ENCODE peak calls at places on chromosome 16, in four cellular contexts. One of them, this sample, is unnamed.

GRCh38 chr16:85153656-85154091 is 41.4 kb upstream of the CIBAR2 start:
- DNase-seq in WTC11: no peak
- DNase-seq in A549: no peak
- DNase-seq in K562: no peak
- DNase-seq in this sample: no peak

GRCh38 chr16:77675464-77676324 is 46.6 kb upstream of the NUDT7 start:
- DNase-seq in K562: peak
- DNase-seq in A549: peak
- DNase-seq in WTC11: peak
- DNase-seq in this sample: peak

GRCh38 chr16:77143364-77143763 is 47.6 kb upstream of the MON1B start:
- DNase-seq in WTC11: no peak
- DNase-seq in K562: no peak
- DNase-seq in A549: no peak
- DNase-seq in this sample: no peak

GRCh38 chr16:12819126-12820117 is 15.7 kb upstream of the CPPED1 start:
- DNase-seq in K562: peak
- DNase-seq in A549: peak
- DNase-seq in WTC11: peak
- DNase-seq in this sample: peak

GRCh38 chr16:80350066-80350465 is 190.7 kb upstream of the DYNLRB2 start:
- DNase-seq in K562: no peak
- DNase-seq in A549: no peak
- DNase-seq in WTC11: no peak
- DNase-seq in this sample: no peak

GRCh38 chr16:85491798-85492616 is 121.1 kb upstream of the GSE1 start:
- DNase-seq in WTC11: no peak
- DNase-seq in K562: peak
- DNase-seq in A549: no peak
- DNase-seq in this sample: peak

GRCh38 chr16:49464877-49465504 is 91.4 kb downstream of the C16orf78 start:
- DNase-seq in K562: peak
- DNase-seq in A549: no peak
- DNase-seq in WTC11: peak
- DNase-seq in this sample: no peak

GRCh38 chr16:22316411-22316811 is 19.2 kb downstream of the POLR3E start:
- DNase-seq in A549: no peak
- DNase-seq in WTC11: no peak
- DNase-seq in K562: no peak
- DNase-seq in this sample: no peak

GRCh38 chr16:53304334-53304733 is 129.9 kb upstream of the RBL2 start:
- DNase-seq in WTC11: no peak
- DNase-seq in K562: no peak
- DNase-seq in A549: no peak
- DNase-seq in this sample: no peak

GRCh38 chr16:15440852-15441251 is 6.5 kb downstream of the BMERB1 start:
- DNase-seq in K562: no peak
- DNase-seq in WTC11: no peak
- DNase-seq in A549: peak
- DNase-seq in this sample: no peak

GRCh38 chr16:70660672-70661350 is 14.5 kb downstream of the IL34 start:
- DNase-seq in A549: no peak
- DNase-seq in K562: no peak
- DNase-seq in WTC11: no peak
- DNase-seq in this sample: no peak

GRCh38 chr16:56874800-56875199 is 9.8 kb downstream of the SLC12A3 start:
- DNase-seq in A549: no peak
- DNase-seq in WTC11: no peak
- DNase-seq in K562: no peak
- DNase-seq in this sample: no peak

GRCh38 chr16:67528222-67528869 is at the start of gene RIPOR1:
- DNase-seq in WTC11: peak
- DNase-seq in K562: peak
- DNase-seq in A549: peak
- DNase-seq in this sample: peak

GRCh38 chr16:57873218-57873617 is 70.9 kb upstream of the KIFC3 start:
- DNase-seq in K562: no peak
- DNase-seq in A549: no peak
- DNase-seq in WTC11: peak
- DNase-seq in this sample: no peak

GRCh38 chr16:48963306-48963705 is 318.3 kb downstream of the CBLN1 start:
- DNase-seq in K562: no peak
- DNase-seq in A549: peak
- DNase-seq in WTC11: no peak
- DNase-seq in this sample: no peak

GRCh38 chr16:71792176-71792575 is 16.5 kb downstream of the AP1G1 start:
- DNase-seq in WTC11: no peak
- DNase-seq in K562: no peak
- DNase-seq in A549: no peak
- DNase-seq in this sample: no peak

GRCh38 chr16:66921758-66922450 is 3.2 kb upstream of the CDH16 start:
- DNase-seq in WTC11: no peak
- DNase-seq in A549: no peak
- DNase-seq in K562: no peak
- DNase-seq in this sample: no peak

GRCh38 chr16:89006036-89006752 is 29.2 kb upstream of the CBFA2T3 start:
- DNase-seq in A549: no peak
- DNase-seq in WTC11: no peak
- DNase-seq in K562: no peak
- DNase-seq in this sample: no peak

GRCh38 chr16:28846080-28846932 is at the start of gene TUFM:
- DNase-seq in WTC11: peak
- DNase-seq in K562: peak
- DNase-seq in A549: peak
- DNase-seq in this sample: peak
- TF ChIP-seq HMGXB4 in WTC11: peak
- TF ChIP-seq HMGXB4 in K562: peak
- TF ChIP-seq HMGXB4 in A549: no peak
- TF ChIP-seq HMGXB4 in this sample: peak

DNA sequence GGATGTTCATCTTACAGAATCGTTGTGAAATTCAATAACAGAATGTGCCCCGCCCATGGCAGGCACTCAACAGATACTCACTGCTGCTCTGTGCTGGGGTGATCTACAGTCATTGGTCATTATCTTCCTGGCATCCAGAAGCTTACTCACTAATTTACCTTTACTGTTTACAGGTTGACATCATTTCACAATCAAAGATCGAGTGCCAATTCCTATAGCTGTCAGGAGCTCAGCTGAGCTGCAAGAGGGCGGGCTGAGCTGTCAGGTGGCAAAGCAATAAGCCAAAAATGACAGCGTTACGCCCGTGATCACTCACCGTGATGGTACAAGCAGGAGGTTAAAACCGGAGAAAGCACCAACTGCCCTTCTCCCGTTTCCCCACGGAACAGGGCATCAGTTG is 51.2 kb downstream of the LITAF start:
- DNase-seq in K562: no peak
- DNase-seq in WTC11: no peak
- DNase-seq in A549: peak
- DNase-seq in this sample: peak
- TF ChIP-seq HMGXB4 in K562: no peak
- TF ChIP-seq HMGXB4 in WTC11: no peak
- TF ChIP-seq HMGXB4 in A549: no peak
- TF ChIP-seq HMGXB4 in this sample: no peak

DNA sequence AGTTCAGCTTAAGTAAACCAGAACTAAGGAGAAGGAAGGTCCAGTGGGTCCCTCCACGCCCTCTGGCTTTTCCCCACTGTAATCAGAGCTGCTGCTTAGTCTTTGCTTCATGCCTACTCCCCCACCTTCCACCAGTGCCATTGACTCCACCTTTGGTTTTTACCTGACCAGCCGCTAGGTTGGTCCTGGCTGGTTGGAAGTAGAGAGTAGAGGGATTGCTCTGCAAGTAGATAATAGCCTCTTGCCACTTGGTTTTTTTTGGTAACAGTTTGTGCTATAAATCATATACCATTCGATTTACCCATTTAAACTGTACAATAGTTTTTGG is 22.8 kb upstream of the PHKG2 start:
- DNase-seq in K562: no peak
- DNase-seq in A549: no peak
- DNase-seq in WTC11: no peak
- DNase-seq in this sample: no peak
- TF ChIP-seq HMGXB4 in K562: no peak
- TF ChIP-seq HMGXB4 in A549: no peak
- TF ChIP-seq HMGXB4 in WTC11: no peak
- TF ChIP-seq HMGXB4 in this sample: no peak

GRCh38 chr16:977096-977701 is 4.4 kb upstream of the SOX8 start:
- DNase-seq in WTC11: no peak
- DNase-seq in A549: no peak
- DNase-seq in K562: no peak
- DNase-seq in this sample: no peak
- TF ChIP-seq HMGXB4 in WTC11: no peak
- TF ChIP-seq HMGXB4 in A549: no peak
- TF ChIP-seq HMGXB4 in K562: no peak
- TF ChIP-seq HMGXB4 in this sample: no peak

GRCh38 chr16:24124291-24124690 is 131.8 kb upstream of the CACNG3 start:
- DNase-seq in K562: no peak
- DNase-seq in WTC11: no peak
- DNase-seq in A549: no peak
- DNase-seq in this sample: no peak
- TF ChIP-seq HMGXB4 in K562: no peak
- TF ChIP-seq HMGXB4 in WTC11: no peak
- TF ChIP-seq HMGXB4 in A549: no peak
- TF ChIP-seq HMGXB4 in this sample: no peak

GRCh38 chr16:31875112-31875803 is 1.7 kb downstream of the ZNF267 start:
- DNase-seq in WTC11: no peak
- DNase-seq in A549: no peak
- DNase-seq in K562: peak
- DNase-seq in this sample: no peak

GRCh38 chr16:31876955-31877828 is 3.6 kb downstream of the ZNF267 start:
- DNase-seq in A549: peak
- DNase-seq in WTC11: no peak
- DNase-seq in K562: no peak
- DNase-seq in this sample: peak

GRCh38 chr16:31877876-31878642 is 4.5 kb downstream of the ZNF267 start:
- DNase-seq in K562: no peak
- DNase-seq in WTC11: no peak
- DNase-seq in A549: no peak
- DNase-seq in this sample: no peak

GRCh38 chr16:31879937-31880321 is 6.3 kb downstream of the ZNF267 start:
- DNase-seq in WTC11: no peak
- DNase-seq in A549: no peak
- DNase-seq in K562: no peak
- DNase-seq in this sample: peak

GRCh38 chr16:31880322-31880979 is 6.8 kb downstream of the ZNF267 start:
- DNase-seq in WTC11: no peak
- DNase-seq in A549: no peak
- DNase-seq in K562: peak
- DNase-seq in this sample: no peak
- TF ChIP-seq HMGXB4 in WTC11: no peak
- TF ChIP-seq HMGXB4 in A549: no peak
- TF ChIP-seq HMGXB4 in K562: no peak
- TF ChIP-seq HMGXB4 in this sample: no peak

DNA sequence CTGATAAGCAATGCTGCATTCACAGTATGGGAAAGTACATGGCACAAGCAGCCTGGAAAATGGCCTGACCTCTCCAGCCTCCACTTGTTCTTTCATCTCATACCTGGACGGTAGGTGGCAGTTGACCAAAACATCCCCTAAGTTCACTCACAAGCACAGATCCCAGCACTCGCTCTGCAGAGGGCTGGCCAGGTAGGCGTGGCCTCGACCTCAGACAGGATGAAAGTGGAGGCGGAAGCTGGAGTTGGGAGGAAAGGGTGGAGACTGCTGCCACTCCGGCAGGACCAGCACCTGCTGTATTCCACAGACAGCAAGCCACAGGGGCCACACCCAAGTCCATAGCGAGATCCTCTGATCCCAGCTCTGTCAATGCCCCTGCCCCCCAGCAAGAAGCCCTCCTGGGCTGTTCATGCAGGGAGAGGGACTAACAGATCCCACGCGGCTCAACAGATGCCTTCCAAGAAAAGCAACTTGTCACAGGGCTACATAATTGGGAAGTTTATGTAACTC is 31.3 kb downstream of the ZCCHC14 start:
- DNase-seq in A549: peak
- DNase-seq in WTC11: peak
- DNase-seq in K562: peak
- DNase-seq in this sample: peak
- TF ChIP-seq HMGXB4 in A549: no peak
- TF ChIP-seq HMGXB4 in WTC11: no peak
- TF ChIP-seq HMGXB4 in K562: no peak
- TF ChIP-seq HMGXB4 in this sample: peak

GRCh38 chr16:47567321-47567720 is 106.2 kb downstream of the PHKB start:
- DNase-seq in A549: no peak
- DNase-seq in K562: no peak
- DNase-seq in WTC11: no peak
- DNase-seq in this sample: no peak

GRCh38 chr16:47568355-47568754 is 107.2 kb downstream of the PHKB start:
- DNase-seq in WTC11: no peak
- DNase-seq in A549: no peak
- DNase-seq in K562: no peak
- DNase-seq in this sample: no peak

GRCh38 chr16:47571049-47571448 is 109.9 kb downstream of the PHKB start:
- DNase-seq in WTC11: no peak
- DNase-seq in A549: no peak
- DNase-seq in K562: peak
- DNase-seq in this sample: no peak

GRCh38 chr16:47561286-47561685 is 100.2 kb downstream of the PHKB start:
- DNase-seq in K562: no peak
- DNase-seq in A549: no peak
- DNase-seq in WTC11: no peak
- DNase-seq in this sample: no peak

GRCh38 chr16:47565454-47565853 is 104.3 kb downstream of the PHKB start:
- DNase-seq in WTC11: no peak
- DNase-seq in A549: peak
- DNase-seq in K562: no peak
- DNase-seq in this sample: no peak
- TF ChIP-seq HMGXB4 in WTC11: no peak
- TF ChIP-seq HMGXB4 in A549: no peak
- TF ChIP-seq HMGXB4 in K562: no peak
- TF ChIP-seq HMGXB4 in this sample: no peak

GRCh38 chr16:73846292-73846849 is 450.2 kb upstream of the PSMD7 start:
- DNase-seq in K562: no peak
- DNase-seq in WTC11: peak
- DNase-seq in A549: no peak
- DNase-seq in this sample: no peak
- TF ChIP-seq HMGXB4 in K562: no peak
- TF ChIP-seq HMGXB4 in WTC11: no peak
- TF ChIP-seq HMGXB4 in A549: no peak
- TF ChIP-seq HMGXB4 in this sample: no peak

GRCh38 chr16:2485811-2486507 is 11.0 kb downstream of the TBC1D24 start:
- DNase-seq in A549: no peak
- DNase-seq in K562: no peak
- DNase-seq in WTC11: no peak
- DNase-seq in this sample: no peak
- TF ChIP-seq HMGXB4 in A549: no peak
- TF ChIP-seq HMGXB4 in K562: no peak
- TF ChIP-seq HMGXB4 in WTC11: no peak
- TF ChIP-seq HMGXB4 in this sample: no peak